ENCODE peak calls at places on chromosomes 11 and 22, in four cellular contexts. J is neural progenitor cell, Z is coronary artery, F is glutamatergic neuron. L is an unnamed sample.

GRCh38 chr11:83671295-83671694 is 385.1 kb upstream of the CCDC90B start:
- DNase-seq in F (no peak), Z (no peak), J (no peak), L (no peak)

GRCh38 chr11:126060651-126061220 is 1.9 kb downstream of the CDON start:
- DNase-seq in Z (no peak), J (peak), F (no peak), L (no peak)

GRCh38 chr11:64100345-64100744 is 64.6 kb downstream of the FLRT1 start:
- DNase-seq in F (no peak), J (no peak), Z (no peak), L (no peak)

GRCh38 chr11:7547091-7547490 is 33.3 kb downstream of the PPFIBP2 start:
- DNase-seq in F (no peak), J (no peak), Z (no peak), L (no peak)

GRCh38 chr11:64545605-64546004 is 45.4 kb upstream of the SLC22A12 start:
- DNase-seq in Z (no peak), F (no peak), J (no peak), L (no peak)

GRCh38 chr11:134071306-134071705 is 2.4 kb downstream of the JAM3 start:
- DNase-seq in F (no peak), Z (no peak), J (no peak), L (no peak)

GRCh38 chr11:27215471-27216267 is 147.3 kb downstream of the CCDC34 start:
- DNase-seq in J (no peak), Z (no peak), F (no peak), L (no peak)

GRCh38 chr11:34274712-34275398 is 83.0 kb downstream of the ABTB2 start:
- DNase-seq in Z (peak), F (no peak), J (no peak), L (no peak)

GRCh38 chr11:33329705-33330329 is 72.6 kb downstream of the HIPK3 start:
- DNase-seq in J (peak), Z (no peak), F (peak), L (peak)

GRCh38 chr11:120180571-120181445 is 30.0 kb upstream of the OAF start:
- DNase-seq in Z (peak), F (no peak), J (peak), L (no peak)

GRCh38 chr11:114077482-114078305 is 18.2 kb downstream of the ZBTB16 start:
- DNase-seq in F (no peak), J (no peak), Z (no peak), L (no peak)

GRCh38 chr11:94433049-94433448 is 31.8 kb upstream of the GPR83 start:
- DNase-seq in F (no peak), J (no peak), Z (no peak), L (no peak)

GRCh38 chr11:68840661-68841653 is 759 bp downstream of the CPT1A start:
- DNase-seq in F (peak), Z (no peak), J (peak), L (no peak)

GRCh38 chr22:32800158-32800557 is 1.3 kb upstream of the TIMP3 start:
- DNase-seq in Z (no peak), J (no peak), F (no peak), L (no peak)

GRCh38 chr11:79363861-79364378 is 76.9 kb downstream of the TENM4 start:
- DNase-seq in J (no peak), F (no peak), Z (no peak), L (no peak)

GRCh38 chr11:70527429-70528045 is 129.2 kb downstream of the CTTN start:
- DNase-seq in F (no peak), Z (no peak), J (no peak), L (no peak)

GRCh38 chr22:17915676-17916075 is 108.7 kb downstream of the MICAL3 start:
- DNase-seq in Z (no peak), J (no peak), F (no peak), L (no peak)

GRCh38 chr11:249062-249461 is 12.3 kb downstream of the PSMD13 start:
- DNase-seq in J (no peak), F (no peak), Z (no peak), L (no peak)

GRCh38 chr11:118135796-118136165 is 16.8 kb downstream of the SCN4B start:
- DNase-seq in F (no peak), J (no peak), Z (no peak), L (no peak)
- TF ChIP-seq CTCF in F (no peak), J (no peak), Z (no peak), L (no peak)

DNA sequence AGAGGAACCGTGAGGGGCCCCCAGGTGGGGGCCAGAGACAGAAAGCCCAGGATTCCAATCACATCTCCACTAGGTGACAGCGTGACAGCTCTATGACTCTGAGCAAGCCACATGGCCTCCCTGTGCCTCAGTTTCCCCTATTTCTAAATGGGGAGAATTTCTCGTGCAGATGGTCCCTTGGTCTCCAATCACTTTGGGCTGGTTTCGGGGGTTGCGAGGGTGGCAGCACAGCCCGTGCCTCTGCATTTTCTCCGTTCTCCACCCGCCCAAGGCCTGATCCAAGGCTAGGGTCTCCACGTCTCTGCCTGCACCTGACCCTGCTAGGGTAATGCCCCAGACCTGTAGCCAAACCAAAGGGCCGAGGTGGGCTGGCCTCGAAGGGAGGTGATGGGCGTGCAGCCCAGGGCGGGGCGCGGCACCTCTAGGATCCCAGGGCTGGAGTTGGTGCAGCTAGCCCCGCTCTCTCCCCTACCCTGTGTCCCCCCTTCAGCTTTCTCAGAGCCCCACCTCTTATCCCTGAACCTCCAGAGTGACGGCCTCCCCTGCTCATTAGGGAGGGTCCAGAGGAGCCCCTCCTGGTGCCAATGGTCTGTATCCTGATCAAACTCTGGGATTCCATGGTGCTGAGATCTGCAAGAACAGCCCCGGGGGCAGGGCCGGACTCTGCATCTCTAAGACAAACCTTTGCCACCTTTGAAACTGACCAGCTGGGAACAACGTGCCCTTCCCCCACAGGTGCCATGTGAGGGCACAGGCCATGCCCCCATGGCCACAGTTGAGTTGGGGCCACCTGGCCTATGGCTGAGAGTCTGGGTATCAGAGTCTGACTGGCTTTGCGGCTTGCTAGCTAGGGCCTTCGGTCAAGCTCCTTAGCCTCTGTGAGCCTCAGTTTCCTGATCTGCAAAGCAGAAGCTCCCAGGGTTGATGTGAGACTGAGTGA is 22.9 kb upstream of the CBX7 start:
- DNase-seq in Z (no peak), J (no peak), F (no peak), L (no peak)
- TF ChIP-seq CTCF in Z (no peak), J (no peak), F (no peak), L (no peak)

DNA sequence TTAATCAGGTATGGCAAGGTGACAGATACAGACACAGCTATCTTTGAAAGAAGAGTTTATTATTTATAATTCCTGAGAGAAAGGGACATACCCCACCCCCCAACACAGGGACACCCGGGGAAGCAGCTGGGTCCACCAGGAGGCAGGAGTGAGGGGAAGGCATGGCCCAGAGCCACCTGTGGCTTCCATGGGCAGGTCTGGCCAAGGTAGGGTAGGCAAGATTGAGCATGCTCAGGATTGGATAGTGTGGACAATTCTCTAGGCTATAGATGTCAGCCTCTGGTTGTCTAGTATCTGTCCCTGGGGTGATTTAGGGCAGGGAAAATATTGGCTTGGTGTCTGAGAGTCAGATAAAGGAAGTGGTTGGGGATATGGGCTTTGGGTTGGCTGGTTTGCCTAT is 27.5 kb upstream of the SMIM35 start:
- DNase-seq in Z (no peak), J (no peak), F (no peak), L (no peak)
- TF ChIP-seq CTCF in Z (no peak), J (no peak), F (no peak), L (no peak)

DNA sequence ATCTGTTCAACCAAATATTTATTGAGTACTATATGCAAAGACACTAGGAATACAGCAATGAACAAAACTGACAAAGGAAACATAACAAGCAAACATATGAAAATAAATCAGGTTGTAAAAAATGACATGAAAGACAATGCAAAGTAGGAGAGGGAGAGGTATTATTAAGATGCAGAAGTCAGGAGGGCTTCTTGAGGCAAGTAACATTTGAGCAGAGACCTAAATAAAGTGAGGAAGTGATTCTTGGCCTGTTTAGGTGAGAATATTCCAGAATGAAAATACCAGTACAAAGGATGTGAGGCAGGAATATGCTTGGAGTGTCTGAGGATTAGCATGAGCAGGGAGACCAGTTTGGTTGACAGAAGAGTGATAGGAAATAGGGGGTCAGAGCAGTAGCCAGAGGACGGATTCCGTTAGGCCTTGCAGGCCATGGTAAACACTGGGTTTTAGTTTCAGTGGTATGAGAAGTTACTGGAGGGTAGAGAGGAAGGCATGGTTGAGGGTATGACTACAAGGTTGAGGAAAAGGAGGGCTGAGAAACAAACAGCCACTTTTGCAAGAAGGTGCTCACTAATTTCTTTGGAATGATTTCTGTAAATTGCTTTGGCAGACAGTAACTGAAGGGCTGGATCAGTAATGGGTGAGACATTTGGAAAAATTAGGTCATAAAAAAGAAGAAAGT is 191.8 kb downstream of the SWAP70 start:
- DNase-seq in J (no peak), F (no peak), Z (no peak), L (no peak)
- TF ChIP-seq CTCF in J (no peak), F (no peak), Z (no peak), L (no peak)

GRCh38 chr22:28594784-28595324 is 84.8 kb downstream of the TTC28 start:
- DNase-seq in Z (no peak), J (peak), F (no peak), L (no peak)

GRCh38 chr22:28600546-28601143 is 79.0 kb downstream of the TTC28 start:
- DNase-seq in Z (no peak), J (peak), F (no peak), L (no peak)

GRCh38 chr22:28601915-28602314 is 77.7 kb downstream of the TTC28 start:
- DNase-seq in F (no peak), Z (no peak), J (no peak), L (no peak)

GRCh38 chr22:28597665-28598064 is 82.0 kb downstream of the TTC28 start:
- DNase-seq in J (no peak), F (no peak), Z (no peak), L (no peak)

GRCh38 chr22:28599693-28600092 is 79.9 kb downstream of the TTC28 start:
- DNase-seq in J (no peak), Z (no peak), F (no peak), L (no peak)
- TF ChIP-seq CTCF in J (no peak), Z (no peak), F (no peak), L (no peak)

GRCh38 chr11:109644158-109644557 is 222.2 kb downstream of the C11orf87 start:
- DNase-seq in Z (no peak), J (peak), F (peak), L (no peak)

DNA sequence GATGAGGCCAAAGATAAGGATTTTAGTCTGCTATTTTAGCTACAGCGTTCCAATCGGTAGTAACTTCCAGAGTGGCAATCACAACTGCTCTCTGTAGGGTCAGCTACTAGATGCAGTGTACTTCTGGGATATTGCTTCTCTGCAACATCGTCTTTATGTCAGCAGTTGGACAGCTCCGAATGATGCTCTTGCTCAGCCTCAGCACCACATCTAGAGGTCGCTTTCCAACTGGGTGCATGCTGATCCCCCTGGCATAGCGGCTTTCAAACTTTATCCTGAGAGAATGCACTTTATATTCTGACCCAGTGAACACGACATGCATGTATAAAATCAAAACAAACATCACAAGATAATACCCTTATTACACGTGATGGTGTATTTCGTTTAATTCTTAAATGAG is 219.6 kb downstream of the C11orf87 start:
- DNase-seq in F (no peak), J (peak), Z (no peak), L (peak)
- TF ChIP-seq CTCF in F (no peak), J (peak), Z (no peak), L (peak)

DNA sequence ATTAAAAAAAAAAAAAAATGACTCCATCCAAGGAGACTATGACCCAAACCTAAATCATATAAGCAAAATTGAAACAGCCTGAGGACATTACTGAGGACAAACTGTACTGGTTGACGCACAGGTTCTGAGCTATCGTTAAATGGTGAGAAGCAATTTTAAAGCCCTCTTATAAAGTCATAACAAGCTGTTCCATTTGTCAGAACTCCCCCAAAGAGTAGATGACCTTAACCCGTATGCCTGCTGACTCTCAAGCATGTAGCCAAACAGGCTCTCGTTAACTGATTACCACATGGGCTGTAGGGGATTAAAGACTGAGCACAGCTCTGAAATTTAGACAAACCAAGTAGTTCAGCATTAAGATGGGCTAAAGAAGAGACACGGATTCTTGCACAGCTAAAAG is 2.2 kb downstream of the CRYAB start:
- DNase-seq in F (no peak), J (no peak), Z (no peak), L (no peak)
- TF ChIP-seq CTCF in F (no peak), J (no peak), Z (no peak), L (no peak)

L was measured in neural crest cell.